ENCODE peak calls at places on chromosomes 1 and 21, in eight cellular contexts. One of them, this sample, is unnamed. For H3K27me3, the result is how much of the 10 kb centered on the place peaks cover.

GRCh38 chr1:212529211-212529731 is 79.3 kb upstream of the ATF3 start:
- DNase-seq in aorta: no peak
- DNase-seq in pancreas: no peak
- DNase-seq in neuronal stem cell: no peak
- DNase-seq in right lobe of liver: no peak
- DNase-seq in suprapubic skin: no peak
- DNase-seq in adipocyte: peak
- DNase-seq in PC-9: no peak
- DNase-seq in this sample: no peak

GRCh38 chr1:27626031-27626935 is 8.7 kb downstream of the FGR start:
- DNase-seq in aorta: no peak
- DNase-seq in pancreas: no peak
- DNase-seq in neuronal stem cell: no peak
- DNase-seq in right lobe of liver: no peak
- DNase-seq in suprapubic skin: no peak
- DNase-seq in adipocyte: no peak
- DNase-seq in PC-9: no peak
- DNase-seq in this sample: no peak

GRCh38 chr1:230143534-230143933 is 76.5 kb downstream of the GALNT2 start:
- DNase-seq in aorta: no peak
- DNase-seq in pancreas: no peak
- DNase-seq in neuronal stem cell: no peak
- DNase-seq in right lobe of liver: no peak
- DNase-seq in suprapubic skin: no peak
- DNase-seq in adipocyte: no peak
- DNase-seq in PC-9: no peak
- DNase-seq in this sample: no peak

GRCh38 chr1:201885531-201886075 is 3.1 kb upstream of the SHISA4 start:
- DNase-seq in aorta: no peak
- DNase-seq in pancreas: no peak
- DNase-seq in neuronal stem cell: no peak
- DNase-seq in right lobe of liver: peak
- DNase-seq in suprapubic skin: peak
- DNase-seq in adipocyte: peak
- DNase-seq in PC-9: peak
- DNase-seq in this sample: peak

GRCh38 chr1:177023710-177024109 is 140.8 kb downstream of the ASTN1 start:
- DNase-seq in aorta: no peak
- DNase-seq in pancreas: no peak
- DNase-seq in neuronal stem cell: no peak
- DNase-seq in right lobe of liver: no peak
- DNase-seq in suprapubic skin: no peak
- DNase-seq in adipocyte: no peak
- DNase-seq in PC-9: no peak
- DNase-seq in this sample: no peak

GRCh38 chr1:31183927-31184554 is 55.6 kb downstream of the NKAIN1 start:
- DNase-seq in aorta: no peak
- DNase-seq in pancreas: no peak
- DNase-seq in neuronal stem cell: peak
- DNase-seq in right lobe of liver: no peak
- DNase-seq in suprapubic skin: no peak
- DNase-seq in adipocyte: peak
- DNase-seq in PC-9: peak
- DNase-seq in this sample: peak

GRCh38 chr1:14441302-14441741 is 157.2 kb upstream of the KAZN start:
- DNase-seq in aorta: no peak
- DNase-seq in pancreas: no peak
- DNase-seq in neuronal stem cell: no peak
- DNase-seq in right lobe of liver: no peak
- DNase-seq in suprapubic skin: no peak
- DNase-seq in adipocyte: peak
- DNase-seq in PC-9: no peak
- DNase-seq in this sample: no peak

GRCh38 chr1:223714849-223715709 is 2.7 kb downstream of the CAPN2 start:
- DNase-seq in aorta: no peak
- DNase-seq in pancreas: no peak
- DNase-seq in neuronal stem cell: no peak
- DNase-seq in right lobe of liver: no peak
- DNase-seq in suprapubic skin: no peak
- DNase-seq in adipocyte: peak
- DNase-seq in PC-9: peak
- DNase-seq in this sample: peak

GRCh38 chr1:89941110-89941770 is 53.7 kb upstream of the ZNF326 start:
- DNase-seq in aorta: no peak
- DNase-seq in pancreas: no peak
- DNase-seq in neuronal stem cell: no peak
- DNase-seq in right lobe of liver: no peak
- DNase-seq in suprapubic skin: no peak
- DNase-seq in adipocyte: no peak
- DNase-seq in PC-9: no peak
- DNase-seq in this sample: no peak

GRCh38 chr21:38805282-38806152 is at the start of gene ETS2:
- DNase-seq in aorta: peak
- DNase-seq in pancreas: peak
- DNase-seq in neuronal stem cell: peak
- DNase-seq in right lobe of liver: peak
- DNase-seq in suprapubic skin: peak
- DNase-seq in adipocyte: peak
- DNase-seq in PC-9: peak
- DNase-seq in this sample: peak

GRCh38 chr1:182718311-182718710 is 33.9 kb upstream of the RGS8 start:
- DNase-seq in aorta: no peak
- DNase-seq in pancreas: no peak
- DNase-seq in neuronal stem cell: no peak
- DNase-seq in right lobe of liver: no peak
- DNase-seq in suprapubic skin: no peak
- DNase-seq in adipocyte: no peak
- DNase-seq in PC-9: no peak
- DNase-seq in this sample: no peak

GRCh38 chr1:169509354-169509753 is 23.6 kb upstream of the SLC19A2 start:
- DNase-seq in aorta: no peak
- DNase-seq in pancreas: no peak
- DNase-seq in neuronal stem cell: no peak
- DNase-seq in right lobe of liver: no peak
- DNase-seq in suprapubic skin: no peak
- DNase-seq in adipocyte: no peak
- DNase-seq in PC-9: no peak
- DNase-seq in this sample: no peak

GRCh38 chr1:110765640-110766335 is 91.0 kb upstream of the KCNA3 start:
- DNase-seq in aorta: no peak
- DNase-seq in pancreas: no peak
- DNase-seq in neuronal stem cell: no peak
- DNase-seq in right lobe of liver: no peak
- DNase-seq in suprapubic skin: no peak
- DNase-seq in adipocyte: peak
- DNase-seq in PC-9: no peak
- DNase-seq in this sample: peak

GRCh38 chr21:34092241-34092921 is 19.0 kb downstream of the MRPS6 start:
- DNase-seq in aorta: no peak
- DNase-seq in pancreas: no peak
- DNase-seq in neuronal stem cell: no peak
- DNase-seq in right lobe of liver: no peak
- DNase-seq in suprapubic skin: no peak
- DNase-seq in adipocyte: no peak
- DNase-seq in PC-9: no peak
- DNase-seq in this sample: no peak

GRCh38 chr1:11940260-11940921 is 5.9 kb downstream of the PLOD1 start:
- DNase-seq in aorta: no peak
- DNase-seq in pancreas: no peak
- DNase-seq in neuronal stem cell: no peak
- DNase-seq in right lobe of liver: peak
- DNase-seq in suprapubic skin: no peak
- DNase-seq in adipocyte: peak
- DNase-seq in PC-9: no peak
- DNase-seq in this sample: no peak

GRCh38 chr1:201310986-201311355 is 27.7 kb downstream of the PKP1 start:
- DNase-seq in aorta: no peak
- DNase-seq in pancreas: peak
- DNase-seq in neuronal stem cell: no peak
- DNase-seq in right lobe of liver: no peak
- DNase-seq in suprapubic skin: no peak
- DNase-seq in adipocyte: peak
- DNase-seq in PC-9: peak
- DNase-seq in this sample: no peak

GRCh38 chr1:15684042-15684461 is at the start of gene PLEKHM2:
- DNase-seq in aorta: peak
- DNase-seq in pancreas: peak
- DNase-seq in neuronal stem cell: peak
- DNase-seq in right lobe of liver: peak
- DNase-seq in suprapubic skin: no peak
- DNase-seq in adipocyte: peak
- DNase-seq in PC-9: peak
- DNase-seq in this sample: peak

GRCh38 chr1:33261344-33261743 is 5.1 kb downstream of the ZNF362 start:
- DNase-seq in aorta: peak
- DNase-seq in pancreas: no peak
- DNase-seq in neuronal stem cell: no peak
- DNase-seq in right lobe of liver: no peak
- DNase-seq in suprapubic skin: no peak
- DNase-seq in adipocyte: no peak
- DNase-seq in PC-9: no peak
- DNase-seq in this sample: no peak

GRCh38 chr1:174769961-174770549 is 229.7 kb upstream of the CACYBP start:
- DNase-seq in aorta: no peak
- DNase-seq in pancreas: no peak
- DNase-seq in neuronal stem cell: peak
- DNase-seq in right lobe of liver: no peak
- DNase-seq in suprapubic skin: no peak
- DNase-seq in adipocyte: peak
- DNase-seq in PC-9: no peak
- DNase-seq in this sample: peak

GRCh38 chr1:29121516-29121937 is 2.2 kb downstream of the TMEM200B start:
- DNase-seq in aorta: no peak
- DNase-seq in pancreas: no peak
- DNase-seq in neuronal stem cell: peak
- DNase-seq in right lobe of liver: no peak
- DNase-seq in suprapubic skin: no peak
- DNase-seq in adipocyte: no peak
- DNase-seq in PC-9: no peak
- DNase-seq in this sample: peak

GRCh38 chr1:201396859-201397464 is 2.2 kb downstream of the LAD1 start:
- DNase-seq in aorta: no peak
- DNase-seq in pancreas: peak
- DNase-seq in neuronal stem cell: no peak
- DNase-seq in right lobe of liver: peak
- DNase-seq in suprapubic skin: no peak
- DNase-seq in adipocyte: no peak
- DNase-seq in PC-9: peak
- DNase-seq in this sample: no peak

GRCh38 chr1:3712573-3713535 is 39.4 kb upstream of the CCDC27 start:
- DNase-seq in aorta: no peak
- DNase-seq in pancreas: no peak
- DNase-seq in neuronal stem cell: no peak
- DNase-seq in right lobe of liver: no peak
- DNase-seq in suprapubic skin: no peak
- DNase-seq in adipocyte: no peak
- DNase-seq in PC-9: no peak
- DNase-seq in this sample: no peak

GRCh38 chr1:205270764-205271163 is 43.0 kb downstream of the TMCC2 start:
- DNase-seq in aorta: no peak
- DNase-seq in pancreas: no peak
- DNase-seq in neuronal stem cell: no peak
- DNase-seq in right lobe of liver: no peak
- DNase-seq in suprapubic skin: no peak
- DNase-seq in adipocyte: peak
- DNase-seq in PC-9: no peak
- DNase-seq in this sample: no peak

DNA sequence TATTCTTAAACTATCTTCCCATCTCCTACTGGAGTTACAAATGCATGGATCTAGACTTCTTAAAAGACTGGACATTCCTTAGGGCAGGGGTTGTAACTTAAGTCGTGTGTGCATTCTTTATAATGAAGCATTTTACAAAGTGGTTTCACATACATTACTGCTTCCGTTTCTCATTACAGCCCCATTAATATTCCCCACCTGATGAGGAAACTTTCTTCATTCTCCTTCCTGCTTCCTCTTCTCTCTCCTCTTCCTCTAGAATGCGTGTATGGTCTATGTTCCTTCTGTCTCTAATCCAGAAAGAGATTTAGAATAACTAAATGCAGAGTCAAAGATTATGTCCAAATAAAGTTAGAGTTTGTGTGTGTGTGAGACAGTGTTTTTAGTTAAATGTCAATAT is 1.8 kb upstream of the CAP1 start:
- DNase-seq in aorta: peak
- DNase-seq in pancreas: no peak
- DNase-seq in neuronal stem cell: no peak
- DNase-seq in right lobe of liver: no peak
- DNase-seq in suprapubic skin: no peak
- DNase-seq in adipocyte: no peak
- DNase-seq in PC-9: no peak
- DNase-seq in this sample: no peak
- H3K4me3 ChIP-seq in aorta: no peak
- H3K4me3 ChIP-seq in pancreas: no peak
- H3K4me3 ChIP-seq in neuronal stem cell: no peak
- H3K4me3 ChIP-seq in right lobe of liver: no peak
- H3K4me3 ChIP-seq in suprapubic skin: no peak
- H3K4me3 ChIP-seq in adipocyte: no peak
- H3K4me3 ChIP-seq in PC-9: peak
- H3K4me3 ChIP-seq in this sample: no peak

DNA sequence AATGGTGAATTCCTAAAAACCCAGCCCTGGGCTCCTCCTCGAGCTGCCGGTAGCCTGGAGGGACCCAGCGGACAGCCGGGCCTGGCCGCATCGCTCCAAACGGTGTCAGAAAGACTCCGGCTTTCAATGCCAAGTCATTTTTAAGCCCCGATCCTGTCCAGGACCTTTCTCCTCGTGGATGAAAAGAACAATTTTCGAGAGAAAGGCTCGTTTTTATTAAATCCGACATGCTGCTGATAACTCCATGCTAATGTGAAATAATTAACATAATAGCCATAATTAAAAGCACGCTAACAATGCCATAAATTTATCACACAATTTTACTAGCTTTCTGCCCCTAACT is 4.6 kb upstream of the FOXD3 start:
- DNase-seq in aorta: no peak
- DNase-seq in pancreas: no peak
- DNase-seq in neuronal stem cell: no peak
- DNase-seq in right lobe of liver: no peak
- DNase-seq in suprapubic skin: no peak
- DNase-seq in adipocyte: no peak
- DNase-seq in PC-9: no peak
- DNase-seq in this sample: no peak
- H3K27me3 ChIP-seq in aorta: under half
- H3K27me3 ChIP-seq in pancreas: under half
- H3K27me3 ChIP-seq in neuronal stem cell: under half
- H3K27me3 ChIP-seq in right lobe of liver: half or more
- H3K27me3 ChIP-seq in suprapubic skin: half or more
- H3K27me3 ChIP-seq in adipocyte: half or more
- H3K27me3 ChIP-seq in PC-9: under half
- H3K27me3 ChIP-seq in this sample: under half

GRCh38 chr21:41751621-41752020 is 15.2 kb downstream of the RIPK4 start:
- DNase-seq in aorta: peak
- DNase-seq in pancreas: no peak
- DNase-seq in neuronal stem cell: no peak
- DNase-seq in right lobe of liver: no peak
- DNase-seq in suprapubic skin: no peak
- DNase-seq in adipocyte: no peak
- DNase-seq in PC-9: peak
- DNase-seq in this sample: peak
- H3K4me3 ChIP-seq in aorta: no peak
- H3K4me3 ChIP-seq in pancreas: no peak
- H3K4me3 ChIP-seq in neuronal stem cell: no peak
- H3K4me3 ChIP-seq in right lobe of liver: no peak
- H3K4me3 ChIP-seq in suprapubic skin: peak
- H3K4me3 ChIP-seq in adipocyte: no peak
- H3K4me3 ChIP-seq in PC-9: peak
- H3K4me3 ChIP-seq in this sample: no peak

GRCh38 chr1:240101306-240101705 is 9.6 kb downstream of the FMN2 start:
- DNase-seq in aorta: no peak
- DNase-seq in pancreas: no peak
- DNase-seq in neuronal stem cell: no peak
- DNase-seq in right lobe of liver: no peak
- DNase-seq in suprapubic skin: no peak
- DNase-seq in adipocyte: no peak
- DNase-seq in PC-9: no peak
- DNase-seq in this sample: no peak
- H3K27me3 ChIP-seq in aorta: under half
- H3K27me3 ChIP-seq in pancreas: under half
- H3K27me3 ChIP-seq in neuronal stem cell: under half
- H3K27me3 ChIP-seq in right lobe of liver: under half
- H3K27me3 ChIP-seq in suprapubic skin: under half
- H3K27me3 ChIP-seq in adipocyte: under half
- H3K27me3 ChIP-seq in PC-9: under half
- H3K27me3 ChIP-seq in this sample: under half

This sample was measured in H7.